ENCODE peak calls at places on chromosomes 12 and 14, in six cellular contexts. One of them, this sample, is unnamed.

GRCh38 chr12:33708935-33709334 is 269.3 kb upstream of the SYT10 start:
- DNase-seq in epithelial cell of esophagus: peak
- DNase-seq in left lung: no peak
- DNase-seq in AG09319: no peak
- DNase-seq in GM12891: no peak
- DNase-seq in NCI-H187: no peak
- DNase-seq in this sample: no peak

GRCh38 chr12:11967356-11968040 is 103.2 kb upstream of the BCL2L14 start:
- DNase-seq in epithelial cell of esophagus: no peak
- DNase-seq in AG09319: no peak
- DNase-seq in NCI-H187: no peak
- DNase-seq in left lung: no peak
- DNase-seq in GM12891: no peak
- DNase-seq in this sample: no peak

GRCh38 chr14:37545174-37545573 is 49.9 kb downstream of the FOXA1 start:
- DNase-seq in AG09319: no peak
- DNase-seq in epithelial cell of esophagus: peak
- DNase-seq in NCI-H187: no peak
- DNase-seq in left lung: no peak
- DNase-seq in GM12891: no peak
- DNase-seq in this sample: no peak

GRCh38 chr12:117718141-117718540 is 250.6 kb downstream of the KSR2 start:
- DNase-seq in AG09319: no peak
- DNase-seq in left lung: no peak
- DNase-seq in NCI-H187: no peak
- DNase-seq in epithelial cell of esophagus: no peak
- DNase-seq in GM12891: no peak
- DNase-seq in this sample: no peak

GRCh38 chr12:67982165-67982563 is 7.1 kb upstream of the IFNG-AS1 start:
- DNase-seq in NCI-H187: no peak
- DNase-seq in AG09319: peak
- DNase-seq in epithelial cell of esophagus: no peak
- DNase-seq in GM12891: no peak
- DNase-seq in left lung: no peak
- DNase-seq in this sample: no peak

GRCh38 chr12:69247253-69248018 is 8.1 kb downstream of the CPSF6 start:
- DNase-seq in GM12891: no peak
- DNase-seq in NCI-H187: no peak
- DNase-seq in left lung: no peak
- DNase-seq in epithelial cell of esophagus: no peak
- DNase-seq in AG09319: no peak
- DNase-seq in this sample: no peak

GRCh38 chr12:42887657-42888056 is 298.1 kb upstream of the PRICKLE1 start:
- DNase-seq in NCI-H187: no peak
- DNase-seq in AG09319: no peak
- DNase-seq in left lung: no peak
- DNase-seq in GM12891: no peak
- DNase-seq in epithelial cell of esophagus: no peak
- DNase-seq in this sample: no peak

GRCh38 chr14:64855732-64856527 is 23.8 kb downstream of the SPTB start:
- DNase-seq in GM12891: no peak
- DNase-seq in left lung: peak
- DNase-seq in AG09319: no peak
- DNase-seq in NCI-H187: peak
- DNase-seq in epithelial cell of esophagus: no peak
- DNase-seq in this sample: peak

GRCh38 chr12:47987411-47988072 is 16.7 kb downstream of the COL2A1 start:
- DNase-seq in GM12891: no peak
- DNase-seq in left lung: no peak
- DNase-seq in epithelial cell of esophagus: no peak
- DNase-seq in AG09319: no peak
- DNase-seq in NCI-H187: no peak
- DNase-seq in this sample: no peak

GRCh38 chr12:5909560-5909959 is 35.5 kb downstream of the ANO2 start:
- DNase-seq in AG09319: no peak
- DNase-seq in GM12891: no peak
- DNase-seq in left lung: no peak
- DNase-seq in NCI-H187: no peak
- DNase-seq in epithelial cell of esophagus: no peak
- DNase-seq in this sample: no peak

GRCh38 chr12:130945793-130946492 is 7.8 kb upstream of the ADGRD1 start:
- DNase-seq in AG09319: peak
- DNase-seq in epithelial cell of esophagus: no peak
- DNase-seq in GM12891: no peak
- DNase-seq in left lung: no peak
- DNase-seq in NCI-H187: no peak
- DNase-seq in this sample: no peak

GRCh38 chr14:68783408-68784297 is 9.2 kb downstream of the ZFP36L1 start:
- DNase-seq in AG09319: no peak
- DNase-seq in GM12891: no peak
- DNase-seq in epithelial cell of esophagus: no peak
- DNase-seq in NCI-H187: no peak
- DNase-seq in left lung: no peak
- DNase-seq in this sample: no peak

GRCh38 chr14:91367173-91368171 is 50.1 kb downstream of the CCDC88C start:
- DNase-seq in left lung: no peak
- DNase-seq in AG09319: no peak
- DNase-seq in NCI-H187: peak
- DNase-seq in epithelial cell of esophagus: peak
- DNase-seq in GM12891: peak
- DNase-seq in this sample: peak

GRCh38 chr12:2483713-2484112 is 311.1 kb upstream of the FKBP4 start:
- DNase-seq in NCI-H187: no peak
- DNase-seq in GM12891: no peak
- DNase-seq in AG09319: no peak
- DNase-seq in epithelial cell of esophagus: no peak
- DNase-seq in left lung: no peak
- DNase-seq in this sample: no peak

GRCh38 chr12:74552201-74552600 is 14.6 kb downstream of the ATXN7L3B start:
- DNase-seq in GM12891: no peak
- DNase-seq in epithelial cell of esophagus: no peak
- DNase-seq in NCI-H187: no peak
- DNase-seq in AG09319: no peak
- DNase-seq in left lung: no peak
- DNase-seq in this sample: no peak

GRCh38 chr12:39404000-39404399 is 38.9 kb downstream of the KIF21A start:
- DNase-seq in GM12891: no peak
- DNase-seq in epithelial cell of esophagus: peak
- DNase-seq in left lung: no peak
- DNase-seq in NCI-H187: no peak
- DNase-seq in AG09319: no peak
- DNase-seq in this sample: no peak

GRCh38 chr12:87848248-87848868 is 180.8 kb downstream of the C12orf50 start:
- DNase-seq in NCI-H187: peak
- DNase-seq in GM12891: no peak
- DNase-seq in epithelial cell of esophagus: peak
- DNase-seq in AG09319: peak
- DNase-seq in left lung: no peak
- DNase-seq in this sample: no peak

GRCh38 chr14:79724934-79725717 is 486.2 kb downstream of the DIO2 start:
- DNase-seq in GM12891: no peak
- DNase-seq in NCI-H187: no peak
- DNase-seq in left lung: no peak
- DNase-seq in AG09319: no peak
- DNase-seq in epithelial cell of esophagus: no peak
- DNase-seq in this sample: no peak

GRCh38 chr14:101898416-101898815 is 66.0 kb upstream of the DYNC1H1 start:
- DNase-seq in GM12891: no peak
- DNase-seq in left lung: no peak
- DNase-seq in NCI-H187: no peak
- DNase-seq in epithelial cell of esophagus: no peak
- DNase-seq in AG09319: no peak
- DNase-seq in this sample: no peak

GRCh38 chr14:32255855-32256254 is 52.8 kb upstream of the RNU6-8 start:
- DNase-seq in NCI-H187: no peak
- DNase-seq in left lung: no peak
- DNase-seq in AG09319: no peak
- DNase-seq in epithelial cell of esophagus: no peak
- DNase-seq in GM12891: no peak
- DNase-seq in this sample: no peak

GRCh38 chr12:4849024-4849594 is 60.6 kb upstream of the KCNA1 start:
- DNase-seq in epithelial cell of esophagus: peak
- DNase-seq in left lung: no peak
- DNase-seq in GM12891: no peak
- DNase-seq in NCI-H187: no peak
- DNase-seq in AG09319: no peak
- DNase-seq in this sample: no peak

GRCh38 chr14:102474934-102475333 is 34.6 kb downstream of the ANKRD9 start:
- DNase-seq in left lung: peak
- DNase-seq in AG09319: peak
- DNase-seq in epithelial cell of esophagus: no peak
- DNase-seq in GM12891: no peak
- DNase-seq in NCI-H187: no peak
- DNase-seq in this sample: no peak

GRCh38 chr12:71045781-71046180 is 112.0 kb downstream of the TSPAN8 start:
- DNase-seq in left lung: no peak
- DNase-seq in NCI-H187: no peak
- DNase-seq in epithelial cell of esophagus: peak
- DNase-seq in AG09319: peak
- DNase-seq in GM12891: no peak
- DNase-seq in this sample: no peak

GRCh38 chr12:45285717-45286116 is 69.8 kb downstream of the ANO6 start:
- DNase-seq in NCI-H187: no peak
- DNase-seq in left lung: no peak
- DNase-seq in AG09319: no peak
- DNase-seq in epithelial cell of esophagus: no peak
- DNase-seq in GM12891: no peak
- DNase-seq in this sample: no peak

GRCh38 chr12:6434205-6435180 is 10.3 kb upstream of the CD27 start:
- DNase-seq in epithelial cell of esophagus: no peak
- DNase-seq in left lung: no peak
- DNase-seq in NCI-H187: no peak
- DNase-seq in GM12891: no peak
- DNase-seq in AG09319: no peak
- DNase-seq in this sample: no peak

GRCh38 chr14:100406505-100407131 is 83.5 kb downstream of the SLC25A47 start:
- DNase-seq in left lung: peak
- DNase-seq in AG09319: no peak
- DNase-seq in NCI-H187: no peak
- DNase-seq in epithelial cell of esophagus: peak
- DNase-seq in GM12891: no peak
- DNase-seq in this sample: no peak

GRCh38 chr12:18411453-18411852 is 150.1 kb downstream of the PIK3C2G start:
- DNase-seq in AG09319: no peak
- DNase-seq in NCI-H187: no peak
- DNase-seq in GM12891: no peak
- DNase-seq in epithelial cell of esophagus: no peak
- DNase-seq in left lung: no peak
- DNase-seq in this sample: no peak

GRCh38 chr12:50022903-50023302 is 2.4 kb downstream of the RACGAP1 start:
- DNase-seq in GM12891: no peak
- DNase-seq in epithelial cell of esophagus: no peak
- DNase-seq in left lung: no peak
- DNase-seq in NCI-H187: no peak
- DNase-seq in AG09319: no peak
- DNase-seq in this sample: no peak

GRCh38 chr12:6927379-6927991 is at the start of gene ATN1:
- DNase-seq in epithelial cell of esophagus: peak
- DNase-seq in NCI-H187: peak
- DNase-seq in left lung: peak
- DNase-seq in AG09319: peak
- DNase-seq in GM12891: peak
- DNase-seq in this sample: no peak

GRCh38 chr12:25713264-25713663 is 160.2 kb upstream of the LMNTD1 start:
- DNase-seq in left lung: no peak
- DNase-seq in AG09319: no peak
- DNase-seq in GM12891: peak
- DNase-seq in NCI-H187: no peak
- DNase-seq in epithelial cell of esophagus: no peak
- DNase-seq in this sample: no peak

This sample was measured in NCI-H510A.